ENCODE peak calls at places on chromosome 4, in four cellular contexts. T is foreskin fibroblast, A is fibroblast of lung, E is H9. Z is an unnamed sample.

GRCh38 chr4:18664051-18664450 is 642.5 kb upstream of the LCORL start:
- DNase-seq in T (no peak), A (no peak), E (no peak), Z (no peak)

GRCh38 chr4:168486961-168487820 is 6.9 kb upstream of the DDX60L start:
- DNase-seq in T (peak; percentile 75), A (peak; percentile 50), E (no peak), Z (no peak)

GRCh38 chr4:89275587-89275986 is 32.0 kb downstream of the GPRIN3 start:
- DNase-seq in T (no peak), A (no peak), E (no peak), Z (no peak)

GRCh38 chr4:140691369-140691768 is 64.8 kb downstream of the TBC1D9 start:
- DNase-seq in T (peak; percentile 60), A (peak; percentile 67), E (no peak), Z (no peak)

GRCh38 chr4:69689530-69690111 is 36.6 kb upstream of the UGT2A1 start:
- DNase-seq in T (no peak), A (peak; percentile 74), E (no peak), Z (no peak)

GRCh38 chr4:1538096-1538410 is 131.8 kb upstream of the NKX1-1 start:
- DNase-seq in T (no peak), A (no peak), E (no peak), Z (no peak)

GRCh38 chr4:37365888-37366287 is 121.3 kb downstream of the NWD2 start:
- DNase-seq in T (no peak), A (no peak), E (no peak), Z (no peak)

GRCh38 chr4:10949039-10949728 is 264.6 kb upstream of the CLNK start:
- DNase-seq in T (no peak), A (no peak), E (no peak), Z (no peak)

GRCh38 chr4:156999175-156999517 is 27.5 kb upstream of the PDGFC start:
- DNase-seq in T (peak; percentile 97), A (peak; percentile 99), E (peak; percentile 55), Z (peak; percentile 95)

GRCh38 chr4:25190407-25190806 is 30.2 kb upstream of the SEPSECS start:
- DNase-seq in T (no peak), A (no peak), E (peak; percentile 33), Z (no peak)
- TF ChIP-seq CTCF in T (no peak), A (no peak), E (peak; percentile 48), Z (no peak)

DNA sequence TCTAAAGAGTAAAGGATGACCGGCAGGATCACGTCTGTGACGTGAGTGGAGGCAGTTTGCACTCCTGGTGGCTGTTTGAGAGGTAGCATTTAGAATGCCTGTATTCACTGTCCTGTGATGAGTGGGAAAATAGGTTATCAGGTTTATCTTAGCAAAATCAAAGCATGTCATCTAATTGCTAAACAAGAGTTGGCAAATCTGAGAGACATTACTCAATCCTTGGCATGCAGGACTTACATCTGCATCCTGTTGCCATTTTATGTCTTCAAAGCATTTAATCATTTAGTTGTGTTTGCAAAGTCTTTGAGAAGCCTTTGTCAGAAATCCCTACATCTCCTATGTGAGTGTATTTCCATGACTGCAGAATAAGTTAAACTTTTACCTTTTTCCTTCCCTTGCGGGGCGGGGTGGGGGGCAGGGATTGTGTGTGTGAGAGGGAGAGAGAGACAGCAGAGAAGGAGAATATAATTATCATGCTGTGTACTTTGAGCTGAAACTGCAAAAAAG is 41.4 kb upstream of the MSANTD1 start:
- DNase-seq in T (peak; percentile 65), A (peak; percentile 21), E (no peak), Z (peak; percentile 61)
- TF ChIP-seq CTCF in T (peak; percentile 25), A (peak; percentile 22), E (peak; percentile 26), Z (peak; percentile 16)

DNA sequence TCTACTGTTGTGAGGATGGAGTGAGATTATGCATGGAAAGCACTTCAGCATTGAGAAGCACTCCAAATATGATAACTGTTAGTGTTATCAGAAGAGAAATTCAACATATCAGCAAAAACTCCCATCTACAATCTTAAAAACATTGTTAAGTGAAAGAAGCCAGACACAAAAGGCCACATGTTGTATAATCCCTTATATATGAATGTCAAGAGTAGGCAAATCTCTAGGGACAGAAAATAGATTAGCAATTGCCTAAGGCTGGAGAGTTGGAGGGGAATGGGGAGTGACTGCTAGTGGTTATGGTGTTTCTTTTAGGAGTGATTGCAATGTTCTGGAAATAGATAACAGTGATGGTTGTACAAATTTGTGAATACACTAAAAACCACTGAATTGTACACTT is 122.5 kb upstream of the LNX1 start:
- DNase-seq in T (no peak), A (no peak), E (no peak), Z (no peak)
- TF ChIP-seq CTCF in T (no peak), A (no peak), E (no peak), Z (no peak)

GRCh38 chr4:6692379-6692778 is 1.3 kb upstream of the S100P start:
- DNase-seq in T (no peak), A (no peak), E (no peak), Z (no peak)

GRCh38 chr4:6695660-6696581 is 2.2 kb downstream of the S100P start:
- DNase-seq in T (no peak), A (no peak), E (no peak), Z (no peak)

GRCh38 chr4:6694177-6694901 is 661 bp downstream of the S100P start:
- DNase-seq in T (no peak), A (no peak), E (no peak), Z (no peak)

GRCh38 chr4:6692806-6693205 is 872 bp upstream of the S100P start:
- DNase-seq in T (peak; percentile 39), A (peak; percentile 54), E (no peak), Z (no peak)

DNA sequence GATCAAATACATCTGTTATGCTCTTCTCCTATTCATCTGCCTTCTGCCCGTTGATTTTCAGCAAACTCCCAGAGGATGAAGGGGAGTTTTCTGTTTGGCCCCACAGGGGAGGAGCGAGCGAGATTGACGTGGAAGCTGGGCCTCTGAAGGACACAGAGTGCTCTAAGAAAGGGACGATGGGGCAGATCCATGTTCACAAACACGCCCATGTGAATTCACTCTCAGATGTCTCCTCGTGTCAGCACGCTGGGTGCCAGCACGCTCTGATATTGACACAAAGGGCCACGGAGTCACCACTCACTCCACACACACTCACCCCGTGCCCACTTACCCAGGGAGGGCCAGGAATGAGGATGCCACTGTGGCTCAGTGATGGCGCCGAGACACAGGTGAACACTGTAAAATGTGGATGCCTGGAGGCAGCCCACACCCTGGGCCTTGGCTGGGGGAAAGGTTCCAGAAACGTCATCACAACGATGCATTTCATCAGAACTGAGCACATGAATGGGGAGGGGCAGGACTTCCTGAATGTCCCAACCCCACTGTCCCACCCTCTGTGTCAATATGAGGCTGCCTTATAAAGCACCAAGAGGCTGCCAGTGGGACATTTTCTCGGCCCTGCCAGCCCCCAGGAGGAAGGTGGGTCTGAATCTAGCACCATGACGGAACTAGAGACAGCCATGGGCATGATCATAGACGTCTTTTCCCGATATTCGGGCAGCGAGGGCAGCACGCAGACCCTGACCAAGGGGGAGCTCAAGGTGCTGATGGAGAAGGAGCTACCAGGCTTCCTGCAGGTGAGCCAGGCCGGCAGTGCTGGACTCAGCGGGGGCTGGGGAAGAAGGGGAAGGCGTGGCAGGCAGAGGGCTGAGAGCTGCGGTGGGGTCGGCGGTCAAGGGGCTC is at the start of gene S100P:
- DNase-seq in T (no peak), A (no peak), E (no peak), Z (no peak)
- TF ChIP-seq CTCF in T (no peak), A (no peak), E (no peak), Z (no peak)

GRCh38 chr4:137226900-137227299 is 305.4 kb downstream of the PCDH18 start:
- DNase-seq in T (no peak), A (peak; percentile 22), E (no peak), Z (no peak)
- TF ChIP-seq CTCF in T (peak; percentile 19), A (peak; percentile 37), E (peak; percentile 49), Z (peak; percentile 5)

DNA sequence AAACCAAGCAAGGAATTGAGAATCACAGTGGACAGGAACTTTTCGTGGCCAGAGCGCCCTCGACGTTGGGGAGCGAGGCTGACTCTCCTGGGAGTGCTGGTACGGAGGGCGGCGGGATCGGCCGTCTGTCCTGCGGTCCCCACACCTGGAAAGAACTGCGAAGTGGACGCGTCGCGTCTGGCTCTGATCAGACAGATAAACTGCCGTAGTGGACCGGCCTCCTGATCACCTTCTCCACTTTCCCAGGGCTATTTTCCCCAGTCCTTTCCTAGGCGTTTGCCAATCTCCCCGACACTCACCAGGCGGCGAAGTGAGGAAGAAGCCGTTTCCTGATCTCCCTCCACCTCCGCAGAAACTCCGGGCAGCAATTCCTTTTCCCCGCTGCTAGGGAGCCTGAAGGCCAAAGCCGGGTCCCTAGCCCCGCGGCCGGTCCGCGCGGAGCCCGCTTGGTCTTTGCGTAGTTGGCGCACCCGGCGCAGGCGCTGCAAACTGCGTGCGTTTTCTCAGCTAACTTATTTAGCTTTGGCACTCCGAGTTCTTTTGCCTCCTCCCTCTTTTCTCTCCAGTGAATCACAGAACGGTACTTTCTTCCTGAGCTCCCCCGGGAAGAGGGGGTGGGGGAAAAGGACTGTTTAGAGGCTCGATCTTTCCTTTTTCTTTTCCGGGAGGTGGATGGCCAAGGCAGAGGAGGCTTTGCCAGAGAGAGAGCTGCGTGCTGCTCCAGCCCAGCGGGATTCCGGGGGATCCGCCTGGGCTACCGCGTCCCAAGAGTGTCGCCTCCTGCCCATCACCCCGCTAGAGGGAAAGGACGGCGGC is at the start of gene ARSJ:
- DNase-seq in T (peak; percentile 77), A (peak; percentile 81), E (peak; percentile 69), Z (peak; percentile 37)
- TF ChIP-seq CTCF in T (peak; percentile 13), A (peak; percentile 20), E (no peak), Z (peak; percentile 18)